ENCODE peak calls at places on chromosomes 11 and 22, in six cellular contexts. One of them, this sample, is unnamed.
A peak's percentile ranks its signal among the peaks of the same experiment; 100 is the strongest.

GRCh38 chr11:101583180-101584128 is at the start of gene TRPC6:
- DNase-seq in K562: no peak
- DNase-seq in endothelial cell of umbilical vein: no peak
- DNase-seq in A549: peak; percentile 43
- DNase-seq in HepG2: no peak
- DNase-seq in GM12878: no peak
- DNase-seq in this sample: no peak

GRCh38 chr11:126502982-126503381 is 147.5 kb downstream of the ST3GAL4 start:
- DNase-seq in HepG2: no peak
- DNase-seq in K562: no peak
- DNase-seq in GM12878: no peak
- DNase-seq in A549: no peak
- DNase-seq in endothelial cell of umbilical vein: no peak
- DNase-seq in this sample: no peak

GRCh38 chr11:37574361-37574760 is 976.3 kb upstream of the RAG2 start:
- DNase-seq in A549: no peak
- DNase-seq in endothelial cell of umbilical vein: no peak
- DNase-seq in HepG2: no peak
- DNase-seq in GM12878: no peak
- DNase-seq in K562: no peak
- DNase-seq in this sample: no peak

GRCh38 chr11:70135142-70136132 is 57.3 kb downstream of the ANO1 start:
- DNase-seq in A549: no peak
- DNase-seq in HepG2: no peak
- DNase-seq in GM12878: no peak
- DNase-seq in endothelial cell of umbilical vein: no peak
- DNase-seq in K562: no peak
- DNase-seq in this sample: no peak

GRCh38 chr11:68461284-68461861 is 821 bp downstream of the PPP6R3 start:
- DNase-seq in HepG2: no peak
- DNase-seq in K562: peak; percentile 59
- DNase-seq in GM12878: no peak
- DNase-seq in endothelial cell of umbilical vein: peak; percentile 49
- DNase-seq in A549: peak; percentile 48
- DNase-seq in this sample: peak; percentile 69

GRCh38 chr11:125300791-125301218 is 136.3 kb downstream of the PKNOX2 start:
- DNase-seq in GM12878: no peak
- DNase-seq in K562: no peak
- DNase-seq in HepG2: no peak
- DNase-seq in A549: peak; percentile 32
- DNase-seq in endothelial cell of umbilical vein: peak; percentile 80
- DNase-seq in this sample: peak; percentile 8

GRCh38 chr22:49976439-49977175 is 16.0 kb downstream of the PIM3 start:
- DNase-seq in HepG2: no peak
- DNase-seq in A549: peak; percentile 28
- DNase-seq in GM12878: peak; percentile 67
- DNase-seq in K562: no peak
- DNase-seq in endothelial cell of umbilical vein: no peak
- DNase-seq in this sample: peak; percentile 38

GRCh38 chr11:86669424-86669823 is 3.0 kb downstream of the ME3 start:
- DNase-seq in K562: no peak
- DNase-seq in A549: no peak
- DNase-seq in HepG2: no peak
- DNase-seq in endothelial cell of umbilical vein: no peak
- DNase-seq in GM12878: no peak
- DNase-seq in this sample: no peak

GRCh38 chr11:128903248-128904041 is 12.3 kb downstream of the KCNJ5 start:
- DNase-seq in endothelial cell of umbilical vein: no peak
- DNase-seq in A549: no peak
- DNase-seq in K562: no peak
- DNase-seq in HepG2: no peak
- DNase-seq in GM12878: no peak
- DNase-seq in this sample: peak; percentile 76

GRCh38 chr11:103055174-103055890 is 36.6 kb downstream of the DCUN1D5 start:
- DNase-seq in endothelial cell of umbilical vein: peak; percentile 54
- DNase-seq in GM12878: no peak
- DNase-seq in K562: peak; percentile 10
- DNase-seq in A549: peak; percentile 23
- DNase-seq in HepG2: peak; percentile 32
- DNase-seq in this sample: peak; percentile 46

GRCh38 chr11:129590030-129590752 is 214.5 kb downstream of the BARX2 start:
- DNase-seq in GM12878: no peak
- DNase-seq in endothelial cell of umbilical vein: no peak
- DNase-seq in A549: no peak
- DNase-seq in K562: no peak
- DNase-seq in HepG2: no peak
- DNase-seq in this sample: no peak

GRCh38 chr11:1750840-1751520 is 585 bp upstream of the IFITM10 start:
- DNase-seq in K562: no peak
- DNase-seq in HepG2: no peak
- DNase-seq in endothelial cell of umbilical vein: no peak
- DNase-seq in GM12878: no peak
- DNase-seq in A549: no peak
- DNase-seq in this sample: peak; percentile 45

DNA sequence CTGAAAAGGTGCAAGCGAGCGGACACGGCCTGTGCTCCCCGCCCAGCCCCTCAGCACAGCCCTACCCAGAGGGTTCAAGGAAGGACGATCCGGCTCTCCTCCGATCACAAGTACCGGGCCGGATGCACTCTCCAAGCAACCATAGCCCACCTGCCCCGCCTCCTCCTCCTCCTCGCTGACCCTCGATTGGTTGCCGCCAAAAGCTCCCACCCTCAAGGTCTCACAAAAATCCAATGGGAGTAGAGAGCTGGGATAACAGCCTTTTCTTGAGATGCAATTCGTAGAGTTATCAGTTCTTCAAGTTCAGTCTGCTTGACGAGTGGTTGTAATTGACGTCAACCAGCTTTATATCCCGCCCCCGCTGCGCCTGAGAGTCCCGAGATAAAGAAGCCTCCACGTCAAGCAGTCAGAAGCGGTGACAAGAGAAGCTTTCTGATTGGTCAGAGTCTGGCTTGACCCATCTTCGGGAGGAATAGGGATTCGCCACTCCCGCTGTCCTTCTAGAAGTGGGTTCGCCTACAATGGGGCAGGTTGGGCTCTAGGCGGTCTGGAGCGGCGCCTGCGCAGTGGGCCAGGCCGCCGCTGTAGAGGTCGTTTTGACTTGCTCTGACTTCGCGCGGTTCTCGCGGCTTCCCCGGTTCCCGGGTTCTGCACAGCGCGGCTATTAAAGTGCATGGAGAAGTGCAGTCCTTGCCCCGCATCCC is at the start of gene IFT27:
- DNase-seq in K562: peak; percentile 78
- DNase-seq in endothelial cell of umbilical vein: peak; percentile 100
- DNase-seq in A549: peak; percentile 99
- DNase-seq in GM12878: peak; percentile 99
- DNase-seq in HepG2: peak; percentile 82
- DNase-seq in this sample: peak; percentile 97
- TF ChIP-seq POLR2A in K562: no peak
- TF ChIP-seq POLR2A in endothelial cell of umbilical vein: peak; percentile 61
- TF ChIP-seq POLR2A in A549: peak; percentile 66
- TF ChIP-seq POLR2A in GM12878: peak; percentile 82
- TF ChIP-seq POLR2A in HepG2: no peak
- TF ChIP-seq POLR2A in this sample: no peak

GRCh38 chr11:29019960-29020683 is 911.9 kb downstream of the METTL15 start:
- DNase-seq in HepG2: no peak
- DNase-seq in A549: peak; percentile 75
- DNase-seq in GM12878: no peak
- DNase-seq in K562: no peak
- DNase-seq in endothelial cell of umbilical vein: peak; percentile 80
- DNase-seq in this sample: no peak

GRCh38 chr11:29017941-29018340 is 909.8 kb downstream of the METTL15 start:
- DNase-seq in endothelial cell of umbilical vein: no peak
- DNase-seq in K562: no peak
- DNase-seq in A549: no peak
- DNase-seq in HepG2: no peak
- DNase-seq in GM12878: no peak
- DNase-seq in this sample: no peak

GRCh38 chr11:29022676-29023075 is 914.5 kb downstream of the METTL15 start:
- DNase-seq in GM12878: no peak
- DNase-seq in K562: no peak
- DNase-seq in endothelial cell of umbilical vein: no peak
- DNase-seq in A549: no peak
- DNase-seq in HepG2: no peak
- DNase-seq in this sample: no peak

GRCh38 chr11:29024386-29024785 is 916.2 kb downstream of the METTL15 start:
- DNase-seq in endothelial cell of umbilical vein: no peak
- DNase-seq in HepG2: no peak
- DNase-seq in GM12878: no peak
- DNase-seq in K562: no peak
- DNase-seq in A549: no peak
- DNase-seq in this sample: no peak

DNA sequence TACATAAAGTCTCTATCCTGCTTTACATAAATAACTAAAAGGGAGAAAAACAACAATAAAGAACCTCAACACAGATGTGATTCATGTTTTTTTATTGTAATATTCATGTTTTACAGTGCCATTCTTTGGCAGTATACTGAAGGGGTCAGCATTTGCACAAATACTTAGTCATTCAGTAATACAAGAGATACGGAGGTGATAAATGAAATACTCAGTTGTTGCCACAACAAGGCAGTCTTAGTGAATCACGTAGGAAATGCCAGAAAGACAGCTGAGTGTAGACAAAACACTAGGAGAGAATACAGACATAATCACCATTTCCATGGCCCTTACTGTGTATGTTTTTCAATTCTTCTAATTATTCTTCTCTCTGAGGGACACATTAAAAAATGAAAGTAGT is 910.4 kb downstream of the METTL15 start:
- DNase-seq in K562: no peak
- DNase-seq in HepG2: no peak
- DNase-seq in endothelial cell of umbilical vein: peak; percentile 95
- DNase-seq in A549: peak; percentile 88
- DNase-seq in GM12878: no peak
- DNase-seq in this sample: no peak
- TF ChIP-seq MYC in K562: no peak
- TF ChIP-seq MYC in HepG2: no peak
- TF ChIP-seq MYC in endothelial cell of umbilical vein: no peak
- TF ChIP-seq MYC in A549: no peak
- TF ChIP-seq MYC in GM12878: no peak
- TF ChIP-seq MYC in this sample: no peak

GRCh38 chr22:36860821-36861659 is at the start of gene NCF4:
- DNase-seq in GM12878: peak; percentile 94
- DNase-seq in A549: no peak
- DNase-seq in endothelial cell of umbilical vein: no peak
- DNase-seq in K562: no peak
- DNase-seq in HepG2: no peak
- DNase-seq in this sample: peak; percentile 98
- TF ChIP-seq POLR2A in GM12878: peak; percentile 82
- TF ChIP-seq POLR2A in A549: no peak
- TF ChIP-seq POLR2A in endothelial cell of umbilical vein: no peak
- TF ChIP-seq POLR2A in K562: no peak
- TF ChIP-seq POLR2A in HepG2: no peak
- TF ChIP-seq POLR2A in this sample: peak; percentile 59

DNA sequence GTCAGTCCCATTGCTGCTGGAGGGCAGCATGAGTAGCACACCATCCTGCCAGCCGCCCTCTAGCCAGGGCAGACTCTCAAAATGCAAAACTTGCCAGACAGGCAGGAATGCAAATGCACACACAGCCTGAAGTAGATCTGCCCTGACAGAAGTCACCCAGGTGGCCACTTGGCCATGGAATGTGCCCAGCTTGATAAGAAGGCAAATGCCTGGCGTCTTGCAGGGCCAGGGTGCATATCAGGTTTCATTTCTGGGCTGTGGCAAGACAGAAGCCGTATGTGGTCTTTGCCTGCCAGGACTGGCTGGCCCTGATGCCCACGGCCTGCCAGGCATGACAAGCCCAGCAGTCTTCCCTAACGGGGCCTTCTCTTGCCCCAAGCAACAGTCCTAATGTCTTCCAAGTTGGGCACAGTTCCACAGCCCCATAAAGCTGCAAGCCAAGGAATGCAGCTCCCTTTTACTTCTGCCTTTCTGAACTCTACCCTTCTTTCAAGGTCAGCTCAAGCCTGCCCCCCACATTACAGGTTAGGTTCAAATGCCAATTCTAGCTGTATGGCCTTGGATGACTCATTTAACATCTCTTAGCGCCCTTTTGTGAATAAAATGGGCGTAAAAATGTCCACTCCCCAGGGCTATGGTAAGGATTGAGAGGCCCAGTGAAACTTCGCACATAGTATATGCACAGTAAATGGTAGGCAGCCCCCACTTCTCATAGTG is 29.7 kb downstream of the POU2AF3 start:
- DNase-seq in GM12878: no peak
- DNase-seq in K562: no peak
- DNase-seq in endothelial cell of umbilical vein: no peak
- DNase-seq in HepG2: no peak
- DNase-seq in A549: no peak
- DNase-seq in this sample: no peak
- TF ChIP-seq MYC in GM12878: no peak
- TF ChIP-seq MYC in K562: no peak
- TF ChIP-seq MYC in endothelial cell of umbilical vein: no peak
- TF ChIP-seq MYC in HepG2: no peak
- TF ChIP-seq MYC in A549: no peak
- TF ChIP-seq MYC in this sample: no peak

This sample was measured in NB4.